ENCODE peak calls at places on chromosomes 5 and 9, in eight cellular contexts. One of them, this sample, is unnamed.

GRCh38 chr5:135930949-135931295 is 23.9 kb downstream of the LECT2 start:
- DNase-seq in cardiac muscle cell: no peak
- DNase-seq in RWPE1: no peak
- DNase-seq in endothelial cell: peak; percentile 18
- DNase-seq in natural killer cell: no peak
- DNase-seq in mucosa of descending colon: no peak
- DNase-seq in CD14-positive monocyte: no peak
- DNase-seq in foreskin fibroblast: no peak
- DNase-seq in this sample: no peak

GRCh38 chr5:177300236-177300880 is 3.2 kb downstream of the RAB24 start:
- DNase-seq in cardiac muscle cell: peak; percentile 47
- DNase-seq in RWPE1: peak; percentile 49
- DNase-seq in endothelial cell: peak; percentile 60
- DNase-seq in natural killer cell: peak; percentile 53
- DNase-seq in mucosa of descending colon: peak; percentile 74
- DNase-seq in CD14-positive monocyte: peak; percentile 81
- DNase-seq in foreskin fibroblast: peak; percentile 70
- DNase-seq in this sample: no peak

GRCh38 chr5:105817416-105817815 is 1853.3 kb downstream of the EFNA5 start:
- DNase-seq in cardiac muscle cell: no peak
- DNase-seq in RWPE1: no peak
- DNase-seq in endothelial cell: no peak
- DNase-seq in natural killer cell: no peak
- DNase-seq in mucosa of descending colon: no peak
- DNase-seq in CD14-positive monocyte: no peak
- DNase-seq in foreskin fibroblast: peak; percentile 3
- DNase-seq in this sample: no peak

GRCh38 chr9:84604223-84604622 is 65.3 kb upstream of the NTRK2 start:
- DNase-seq in cardiac muscle cell: no peak
- DNase-seq in RWPE1: no peak
- DNase-seq in endothelial cell: no peak
- DNase-seq in natural killer cell: no peak
- DNase-seq in mucosa of descending colon: no peak
- DNase-seq in CD14-positive monocyte: no peak
- DNase-seq in foreskin fibroblast: no peak
- DNase-seq in this sample: no peak

GRCh38 chr9:74783408-74783807 is 104.3 kb downstream of the TRPM6 start:
- DNase-seq in cardiac muscle cell: no peak
- DNase-seq in RWPE1: peak; percentile 30
- DNase-seq in endothelial cell: no peak
- DNase-seq in natural killer cell: no peak
- DNase-seq in mucosa of descending colon: no peak
- DNase-seq in CD14-positive monocyte: no peak
- DNase-seq in foreskin fibroblast: peak; percentile 91
- DNase-seq in this sample: no peak

GRCh38 chr9:89602978-89603628 is 1.7 kb upstream of the GADD45G start:
- DNase-seq in cardiac muscle cell: peak; percentile 95
- DNase-seq in RWPE1: peak; percentile 75
- DNase-seq in endothelial cell: peak; percentile 94
- DNase-seq in natural killer cell: peak; percentile 73
- DNase-seq in mucosa of descending colon: peak; percentile 96
- DNase-seq in CD14-positive monocyte: peak; percentile 73
- DNase-seq in foreskin fibroblast: peak; percentile 70
- DNase-seq in this sample: peak; percentile 81

GRCh38 chr5:10660135-10660534 is 96.3 kb downstream of the ANKRD33B start:
- DNase-seq in cardiac muscle cell: no peak
- DNase-seq in RWPE1: no peak
- DNase-seq in endothelial cell: no peak
- DNase-seq in natural killer cell: no peak
- DNase-seq in mucosa of descending colon: no peak
- DNase-seq in CD14-positive monocyte: peak; percentile 1
- DNase-seq in foreskin fibroblast: no peak
- DNase-seq in this sample: no peak

GRCh38 chr5:112551437-112552018 is 132.5 kb upstream of the EPB41L4A start:
- DNase-seq in cardiac muscle cell: peak; percentile 79
- DNase-seq in RWPE1: peak; percentile 70
- DNase-seq in endothelial cell: peak; percentile 40
- DNase-seq in natural killer cell: no peak
- DNase-seq in mucosa of descending colon: no peak
- DNase-seq in CD14-positive monocyte: no peak
- DNase-seq in foreskin fibroblast: peak; percentile 79
- DNase-seq in this sample: no peak

GRCh38 chr5:29218138-29218537 is 1975.3 kb upstream of the CDH6 start:
- DNase-seq in cardiac muscle cell: no peak
- DNase-seq in RWPE1: no peak
- DNase-seq in endothelial cell: no peak
- DNase-seq in natural killer cell: no peak
- DNase-seq in mucosa of descending colon: no peak
- DNase-seq in CD14-positive monocyte: no peak
- DNase-seq in foreskin fibroblast: no peak
- DNase-seq in this sample: no peak

GRCh38 chr5:78046006-78046405 is 248.5 kb downstream of the AP3B1 start:
- DNase-seq in cardiac muscle cell: no peak
- DNase-seq in RWPE1: no peak
- DNase-seq in endothelial cell: no peak
- DNase-seq in natural killer cell: no peak
- DNase-seq in mucosa of descending colon: no peak
- DNase-seq in CD14-positive monocyte: no peak
- DNase-seq in foreskin fibroblast: no peak
- DNase-seq in this sample: no peak

GRCh38 chr5:129852747-129853352 is 51.4 kb upstream of the CHSY3 start:
- DNase-seq in cardiac muscle cell: peak; percentile 91
- DNase-seq in RWPE1: peak; percentile 84
- DNase-seq in endothelial cell: peak; percentile 88
- DNase-seq in natural killer cell: peak; percentile 33
- DNase-seq in mucosa of descending colon: peak; percentile 75
- DNase-seq in CD14-positive monocyte: peak; percentile 48
- DNase-seq in foreskin fibroblast: peak; percentile 82
- DNase-seq in this sample: peak; percentile 97

GRCh38 chr9:133236291-133237071 is 27.4 kb upstream of the OBP2B start:
- DNase-seq in cardiac muscle cell: no peak
- DNase-seq in RWPE1: no peak
- DNase-seq in endothelial cell: no peak
- DNase-seq in natural killer cell: no peak
- DNase-seq in mucosa of descending colon: no peak
- DNase-seq in CD14-positive monocyte: no peak
- DNase-seq in foreskin fibroblast: no peak
- DNase-seq in this sample: no peak

GRCh38 chr5:35129276-35129675 is 81.5 kb upstream of the AGXT2 start:
- DNase-seq in cardiac muscle cell: no peak
- DNase-seq in RWPE1: peak; percentile 26
- DNase-seq in endothelial cell: no peak
- DNase-seq in natural killer cell: no peak
- DNase-seq in mucosa of descending colon: no peak
- DNase-seq in CD14-positive monocyte: no peak
- DNase-seq in foreskin fibroblast: peak; percentile 95
- DNase-seq in this sample: no peak

GRCh38 chr9:12439267-12439666 is 253.9 kb upstream of the TYRP1 start:
- DNase-seq in cardiac muscle cell: no peak
- DNase-seq in RWPE1: no peak
- DNase-seq in endothelial cell: no peak
- DNase-seq in natural killer cell: no peak
- DNase-seq in mucosa of descending colon: no peak
- DNase-seq in CD14-positive monocyte: no peak
- DNase-seq in foreskin fibroblast: no peak
- DNase-seq in this sample: no peak

GRCh38 chr9:83432104-83432627 is 106.0 kb downstream of the FRMD3 start:
- DNase-seq in cardiac muscle cell: no peak
- DNase-seq in RWPE1: no peak
- DNase-seq in endothelial cell: no peak
- DNase-seq in natural killer cell: no peak
- DNase-seq in mucosa of descending colon: peak; percentile 82
- DNase-seq in CD14-positive monocyte: no peak
- DNase-seq in foreskin fibroblast: peak; percentile 62
- DNase-seq in this sample: no peak

GRCh38 chr5:33557605-33558004 is 116.8 kb downstream of the TARS1 start:
- DNase-seq in cardiac muscle cell: no peak
- DNase-seq in RWPE1: no peak
- DNase-seq in endothelial cell: no peak
- DNase-seq in natural killer cell: no peak
- DNase-seq in mucosa of descending colon: no peak
- DNase-seq in CD14-positive monocyte: no peak
- DNase-seq in foreskin fibroblast: no peak
- DNase-seq in this sample: no peak

GRCh38 chr5:10666531-10667305 is 94.3 kb downstream of the DAP start:
- DNase-seq in cardiac muscle cell: no peak
- DNase-seq in RWPE1: no peak
- DNase-seq in endothelial cell: no peak
- DNase-seq in natural killer cell: no peak
- DNase-seq in mucosa of descending colon: no peak
- DNase-seq in CD14-positive monocyte: no peak
- DNase-seq in foreskin fibroblast: no peak
- DNase-seq in this sample: no peak

GRCh38 chr5:155987261-155987810 is 339.6 kb upstream of the SGCD start:
- DNase-seq in cardiac muscle cell: no peak
- DNase-seq in RWPE1: no peak
- DNase-seq in endothelial cell: no peak
- DNase-seq in natural killer cell: no peak
- DNase-seq in mucosa of descending colon: no peak
- DNase-seq in CD14-positive monocyte: no peak
- DNase-seq in foreskin fibroblast: no peak
- DNase-seq in this sample: no peak

GRCh38 chr9:115085773-115086377 is 32.1 kb downstream of the TNC start:
- DNase-seq in cardiac muscle cell: no peak
- DNase-seq in RWPE1: no peak
- DNase-seq in endothelial cell: no peak
- DNase-seq in natural killer cell: no peak
- DNase-seq in mucosa of descending colon: no peak
- DNase-seq in CD14-positive monocyte: no peak
- DNase-seq in foreskin fibroblast: no peak
- DNase-seq in this sample: no peak

GRCh38 chr9:28073278-28073677 is 500.0 kb upstream of the C9orf72 start:
- DNase-seq in cardiac muscle cell: peak; percentile 76
- DNase-seq in RWPE1: peak; percentile 34
- DNase-seq in endothelial cell: peak; percentile 45
- DNase-seq in natural killer cell: no peak
- DNase-seq in mucosa of descending colon: no peak
- DNase-seq in CD14-positive monocyte: no peak
- DNase-seq in foreskin fibroblast: peak; percentile 34
- DNase-seq in this sample: peak; percentile 23

DNA sequence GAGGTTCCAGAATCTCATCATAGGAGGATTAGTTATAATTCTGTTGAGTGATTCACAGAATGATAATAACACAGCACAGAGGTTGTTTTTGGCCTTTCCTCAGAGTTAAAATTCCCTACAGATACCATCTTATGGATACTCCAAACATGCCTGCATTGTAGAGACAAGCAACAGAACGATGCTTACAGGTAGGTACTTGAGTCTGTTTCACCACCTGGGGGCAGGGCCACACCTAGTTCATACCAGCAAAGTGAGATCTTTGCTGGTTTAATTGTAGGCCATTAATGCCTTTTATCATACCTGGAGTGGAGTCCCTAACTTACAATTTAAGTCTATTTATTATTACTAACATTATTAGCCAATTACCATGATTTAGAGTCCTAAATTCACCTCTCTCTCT is 416.5 kb upstream of the TLE4 start:
- DNase-seq in cardiac muscle cell: no peak
- DNase-seq in RWPE1: peak; percentile 20
- DNase-seq in endothelial cell: no peak
- DNase-seq in natural killer cell: no peak
- DNase-seq in mucosa of descending colon: no peak
- DNase-seq in CD14-positive monocyte: no peak
- DNase-seq in foreskin fibroblast: no peak
- DNase-seq in this sample: no peak
- TF ChIP-seq CTCF in cardiac muscle cell: no peak
- TF ChIP-seq CTCF in RWPE1: no peak
- TF ChIP-seq CTCF in endothelial cell: no peak
- TF ChIP-seq CTCF in natural killer cell: no peak
- TF ChIP-seq CTCF in mucosa of descending colon: no peak
- TF ChIP-seq CTCF in CD14-positive monocyte: no peak
- TF ChIP-seq CTCF in foreskin fibroblast: no peak
- TF ChIP-seq CTCF in this sample: no peak

GRCh38 chr9:98989036-98990000 is 45.6 kb downstream of the COL15A1 start:
- DNase-seq in cardiac muscle cell: no peak
- DNase-seq in RWPE1: peak; percentile 51
- DNase-seq in endothelial cell: no peak
- DNase-seq in natural killer cell: no peak
- DNase-seq in mucosa of descending colon: no peak
- DNase-seq in CD14-positive monocyte: no peak
- DNase-seq in foreskin fibroblast: peak; percentile 99
- DNase-seq in this sample: peak; percentile 50
- TF ChIP-seq CTCF in cardiac muscle cell: peak; percentile 32
- TF ChIP-seq CTCF in RWPE1: no peak
- TF ChIP-seq CTCF in endothelial cell: no peak
- TF ChIP-seq CTCF in natural killer cell: no peak
- TF ChIP-seq CTCF in mucosa of descending colon: no peak
- TF ChIP-seq CTCF in CD14-positive monocyte: no peak
- TF ChIP-seq CTCF in foreskin fibroblast: peak; percentile 31
- TF ChIP-seq CTCF in this sample: no peak

DNA sequence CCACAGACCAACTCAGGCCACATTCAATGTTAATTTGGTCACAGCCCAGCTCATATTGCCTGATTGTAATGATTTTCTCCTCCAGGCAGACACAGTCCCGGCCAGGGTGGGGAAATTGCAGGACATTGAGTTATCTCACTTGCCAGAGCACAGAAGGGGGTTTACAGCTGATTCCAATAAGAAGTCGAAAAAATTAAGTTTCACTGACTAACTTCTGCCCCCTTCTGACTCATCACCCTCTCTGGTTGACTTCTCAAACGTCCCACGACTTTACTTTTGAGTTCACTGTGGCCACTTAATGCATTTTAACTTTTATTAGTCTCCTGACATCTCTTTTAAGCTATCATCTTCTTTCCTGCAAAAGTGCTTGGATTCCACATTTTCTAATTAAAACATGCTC is 321.4 kb upstream of the WWC1 start:
- DNase-seq in cardiac muscle cell: no peak
- DNase-seq in RWPE1: no peak
- DNase-seq in endothelial cell: no peak
- DNase-seq in natural killer cell: no peak
- DNase-seq in mucosa of descending colon: no peak
- DNase-seq in CD14-positive monocyte: no peak
- DNase-seq in foreskin fibroblast: no peak
- DNase-seq in this sample: no peak
- TF ChIP-seq CTCF in cardiac muscle cell: no peak
- TF ChIP-seq CTCF in RWPE1: no peak
- TF ChIP-seq CTCF in endothelial cell: no peak
- TF ChIP-seq CTCF in natural killer cell: no peak
- TF ChIP-seq CTCF in mucosa of descending colon: no peak
- TF ChIP-seq CTCF in CD14-positive monocyte: no peak
- TF ChIP-seq CTCF in foreskin fibroblast: peak; percentile 12
- TF ChIP-seq CTCF in this sample: no peak

DNA sequence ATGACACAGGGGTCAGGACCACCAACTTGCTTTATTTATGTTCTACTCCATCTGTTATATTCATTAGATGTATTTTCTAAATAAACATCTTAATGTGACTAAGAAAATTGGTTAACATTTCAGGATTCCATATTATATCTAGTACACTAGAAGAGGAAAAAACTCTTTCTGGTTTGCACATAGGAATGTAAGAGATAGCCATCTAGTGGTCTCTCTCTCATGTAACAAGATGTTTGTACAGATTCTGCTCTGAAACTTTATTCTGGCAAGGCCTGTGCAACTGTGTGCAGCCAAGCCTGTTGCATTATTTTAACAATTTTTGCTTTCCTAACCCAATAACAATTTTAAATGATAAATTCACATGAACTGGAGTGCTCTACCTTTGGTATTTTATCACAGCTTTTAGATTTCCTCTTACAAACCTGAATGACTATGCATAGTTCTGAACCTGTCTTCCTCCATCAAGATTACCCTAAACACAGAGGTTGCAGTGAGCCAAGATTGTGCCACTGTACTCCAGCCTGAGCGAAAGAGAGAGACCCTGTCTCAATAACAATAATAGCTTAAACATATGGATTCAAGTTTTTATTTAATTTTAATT is 148.1 kb downstream of the GIN1 start:
- DNase-seq in cardiac muscle cell: peak; percentile 38
- DNase-seq in RWPE1: peak; percentile 42
- DNase-seq in endothelial cell: no peak
- DNase-seq in natural killer cell: no peak
- DNase-seq in mucosa of descending colon: no peak
- DNase-seq in CD14-positive monocyte: no peak
- DNase-seq in foreskin fibroblast: peak; percentile 52
- DNase-seq in this sample: no peak
- TF ChIP-seq CTCF in cardiac muscle cell: peak; percentile 51
- TF ChIP-seq CTCF in RWPE1: peak; percentile 75
- TF ChIP-seq CTCF in endothelial cell: no peak
- TF ChIP-seq CTCF in natural killer cell: peak; percentile 35
- TF ChIP-seq CTCF in mucosa of descending colon: no peak
- TF ChIP-seq CTCF in CD14-positive monocyte: no peak
- TF ChIP-seq CTCF in foreskin fibroblast: peak; percentile 41
- TF ChIP-seq CTCF in this sample: no peak